ENCODE peak calls at places on chromosomes 6 and 20, in eight cellular contexts. One of them, this sample, is unnamed.

GRCh38 chr6:136843210-136843609 is 20.8 kb downstream of the PEX7 start:
- DNase-seq in skeletal muscle cell: no peak
- DNase-seq in ELR: no peak
- DNase-seq in NCI-H187 treated with DMSO at 0.1 percent for 48 hours: no peak
- DNase-seq in A549: no peak
- DNase-seq in heart left ventricle: no peak
- DNase-seq in NCI-H1417: no peak
- DNase-seq in globus pallidus: no peak
- DNase-seq in this sample: no peak

GRCh38 chr6:43491750-43492661 is 14.6 kb downstream of the TJAP1 start:
- DNase-seq in A549: no peak
- DNase-seq in globus pallidus: peak; percentile 95
- DNase-seq in skeletal muscle cell: peak; percentile 42
- DNase-seq in heart left ventricle: peak; percentile 90
- DNase-seq in ELR: peak; percentile 87
- DNase-seq in NCI-H1417: no peak
- DNase-seq in NCI-H187 treated with DMSO at 0.1 percent for 48 hours: no peak
- DNase-seq in this sample: no peak

GRCh38 chr6:31900917-31901414 is 920 bp downstream of the ZBTB12 start:
- DNase-seq in ELR: no peak
- DNase-seq in skeletal muscle cell: no peak
- DNase-seq in NCI-H187 treated with DMSO at 0.1 percent for 48 hours: no peak
- DNase-seq in heart left ventricle: no peak
- DNase-seq in A549: no peak
- DNase-seq in globus pallidus: no peak
- DNase-seq in NCI-H1417: no peak
- DNase-seq in this sample: no peak

GRCh38 chr6:14549319-14549770 is 431.8 kb downstream of the CD83 start:
- DNase-seq in NCI-H187 treated with DMSO at 0.1 percent for 48 hours: peak; percentile 90
- DNase-seq in NCI-H1417: peak; percentile 80
- DNase-seq in A549: no peak
- DNase-seq in skeletal muscle cell: no peak
- DNase-seq in heart left ventricle: no peak
- DNase-seq in globus pallidus: peak; percentile 51
- DNase-seq in ELR: no peak
- DNase-seq in this sample: no peak

GRCh38 chr6:21840428-21840827 is 246.9 kb downstream of the SOX4 start:
- DNase-seq in globus pallidus: no peak
- DNase-seq in NCI-H1417: no peak
- DNase-seq in A549: no peak
- DNase-seq in heart left ventricle: no peak
- DNase-seq in NCI-H187 treated with DMSO at 0.1 percent for 48 hours: no peak
- DNase-seq in skeletal muscle cell: no peak
- DNase-seq in ELR: no peak
- DNase-seq in this sample: no peak

GRCh38 chr6:97440590-97441176 is 157.7 kb upstream of the MMS22L start:
- DNase-seq in A549: peak; percentile 0
- DNase-seq in heart left ventricle: no peak
- DNase-seq in globus pallidus: peak; percentile 95
- DNase-seq in NCI-H1417: peak; percentile 56
- DNase-seq in skeletal muscle cell: no peak
- DNase-seq in ELR: peak; percentile 56
- DNase-seq in NCI-H187 treated with DMSO at 0.1 percent for 48 hours: no peak
- DNase-seq in this sample: peak; percentile 80

GRCh38 chr20:54219751-54220426 is 12.0 kb downstream of the PFDN4 start:
- DNase-seq in heart left ventricle: no peak
- DNase-seq in A549: peak; percentile 46
- DNase-seq in globus pallidus: no peak
- DNase-seq in ELR: peak; percentile 59
- DNase-seq in skeletal muscle cell: no peak
- DNase-seq in NCI-H1417: peak; percentile 19
- DNase-seq in NCI-H187 treated with DMSO at 0.1 percent for 48 hours: no peak
- DNase-seq in this sample: no peak

GRCh38 chr6:34552620-34553019 is 3.5 kb downstream of the SPDEF start:
- DNase-seq in heart left ventricle: no peak
- DNase-seq in NCI-H1417: no peak
- DNase-seq in globus pallidus: no peak
- DNase-seq in skeletal muscle cell: no peak
- DNase-seq in NCI-H187 treated with DMSO at 0.1 percent for 48 hours: no peak
- DNase-seq in ELR: no peak
- DNase-seq in A549: no peak
- DNase-seq in this sample: no peak

GRCh38 chr6:67358241-67358640 is 1276.8 kb upstream of the ADGRB3 start:
- DNase-seq in heart left ventricle: no peak
- DNase-seq in NCI-H187 treated with DMSO at 0.1 percent for 48 hours: no peak
- DNase-seq in ELR: no peak
- DNase-seq in A549: no peak
- DNase-seq in globus pallidus: no peak
- DNase-seq in skeletal muscle cell: peak; percentile 4
- DNase-seq in NCI-H1417: no peak
- DNase-seq in this sample: no peak

GRCh38 chr20:24017160-24017761 is 28.7 kb upstream of the GGTLC1 start:
- DNase-seq in A549: no peak
- DNase-seq in NCI-H1417: no peak
- DNase-seq in NCI-H187 treated with DMSO at 0.1 percent for 48 hours: no peak
- DNase-seq in globus pallidus: no peak
- DNase-seq in ELR: peak; percentile 11
- DNase-seq in skeletal muscle cell: no peak
- DNase-seq in heart left ventricle: no peak
- DNase-seq in this sample: no peak

GRCh38 chr20:62028384-62028783 is 37.3 kb downstream of the TAF4 start:
- DNase-seq in skeletal muscle cell: no peak
- DNase-seq in NCI-H187 treated with DMSO at 0.1 percent for 48 hours: no peak
- DNase-seq in NCI-H1417: no peak
- DNase-seq in heart left ventricle: no peak
- DNase-seq in ELR: no peak
- DNase-seq in A549: no peak
- DNase-seq in globus pallidus: no peak
- DNase-seq in this sample: no peak

GRCh38 chr6:130778946-130779657 is 48.1 kb upstream of the SMLR1 start:
- DNase-seq in ELR: peak; percentile 76
- DNase-seq in NCI-H1417: no peak
- DNase-seq in heart left ventricle: no peak
- DNase-seq in NCI-H187 treated with DMSO at 0.1 percent for 48 hours: no peak
- DNase-seq in skeletal muscle cell: peak; percentile 60
- DNase-seq in A549: no peak
- DNase-seq in globus pallidus: no peak
- DNase-seq in this sample: no peak

GRCh38 chr6:150689900-150690590 is 90.4 kb downstream of the PLEKHG1 start:
- DNase-seq in NCI-H187 treated with DMSO at 0.1 percent for 48 hours: no peak
- DNase-seq in ELR: no peak
- DNase-seq in heart left ventricle: no peak
- DNase-seq in globus pallidus: no peak
- DNase-seq in A549: no peak
- DNase-seq in NCI-H1417: no peak
- DNase-seq in skeletal muscle cell: no peak
- DNase-seq in this sample: no peak

GRCh38 chr20:34768105-34768504 is 57.3 kb downstream of the NCOA6 start:
- DNase-seq in skeletal muscle cell: peak; percentile 13
- DNase-seq in heart left ventricle: no peak
- DNase-seq in ELR: peak; percentile 98
- DNase-seq in globus pallidus: no peak
- DNase-seq in NCI-H1417: no peak
- DNase-seq in A549: no peak
- DNase-seq in NCI-H187 treated with DMSO at 0.1 percent for 48 hours: no peak
- DNase-seq in this sample: no peak

GRCh38 chr6:101607286-101607685 is 213.8 kb downstream of the GRIK2 start:
- DNase-seq in globus pallidus: no peak
- DNase-seq in A549: no peak
- DNase-seq in NCI-H187 treated with DMSO at 0.1 percent for 48 hours: no peak
- DNase-seq in ELR: no peak
- DNase-seq in skeletal muscle cell: no peak
- DNase-seq in NCI-H1417: no peak
- DNase-seq in heart left ventricle: no peak
- DNase-seq in this sample: no peak

GRCh38 chr6:121879149-121879548 is 443.7 kb downstream of the GJA1 start:
- DNase-seq in NCI-H1417: no peak
- DNase-seq in heart left ventricle: no peak
- DNase-seq in globus pallidus: no peak
- DNase-seq in A549: no peak
- DNase-seq in ELR: peak; percentile 32
- DNase-seq in NCI-H187 treated with DMSO at 0.1 percent for 48 hours: no peak
- DNase-seq in skeletal muscle cell: peak; percentile 69
- DNase-seq in this sample: no peak

GRCh38 chr20:11796041-11796440 is 121.7 kb upstream of the BTBD3 start:
- DNase-seq in heart left ventricle: no peak
- DNase-seq in globus pallidus: no peak
- DNase-seq in skeletal muscle cell: no peak
- DNase-seq in NCI-H187 treated with DMSO at 0.1 percent for 48 hours: no peak
- DNase-seq in A549: no peak
- DNase-seq in ELR: peak; percentile 12
- DNase-seq in NCI-H1417: no peak
- DNase-seq in this sample: no peak

This sample was measured in caudate nucleus.